ENCODE peak calls at places on chromosome 18, in six cellular contexts. W, J, Y, G, Q and A are unnamed samples.

GRCh38 chr18:32577561-32577960 is 106.9 kb upstream of the GAREM1 start:
- DNase-seq in Q (no peak), W (no peak), Y (no peak), G (no peak), J (no peak), A (no peak)

GRCh38 chr18:59704146-59704545 is 6.9 kb upstream of the CCBE1 start:
- DNase-seq in W (no peak), G (no peak), Y (no peak), Q (no peak), J (no peak), A (no peak)

GRCh38 chr18:60232541-60232940 is 140.0 kb downstream of the MC4R start:
- DNase-seq in Y (no peak), J (no peak), W (no peak), G (no peak), Q (no peak), A (no peak)

GRCh38 chr18:10265560-10266235 is 188.7 kb upstream of the APCDD1 start:
- DNase-seq in W (no peak), J (no peak), Q (no peak), G (no peak), Y (no peak), A (no peak)

GRCh38 chr18:46318356-46318755 is 214.2 kb downstream of the HAUS1 start:
- DNase-seq in G (no peak), J (no peak), W (no peak), Y (no peak), Q (no peak), A (no peak)

GRCh38 chr18:22674300-22674699 is 256.6 kb upstream of the CTAGE1 start:
- DNase-seq in Q (peak; percentile 70), W (no peak), J (peak; percentile 34), Y (no peak), G (no peak), A (no peak)

GRCh38 chr18:57410749-57411148 is 24.4 kb upstream of the ONECUT2 start:
- DNase-seq in Y (no peak), G (no peak), Q (no peak), W (no peak), J (no peak), A (no peak)

GRCh38 chr18:8084160-8084559 is 517.0 kb downstream of the PTPRM start:
- DNase-seq in W (no peak), Y (no peak), G (no peak), Q (peak; percentile 23), J (peak; percentile 61), A (no peak)

GRCh38 chr18:50453014-50453680 is 78.3 kb downstream of the SKA1 start:
- DNase-seq in W (no peak), Q (no peak), Y (no peak), J (no peak), G (no peak), A (no peak)

GRCh38 chr18:74498712-74499629 is 2.8 kb downstream of the CNDP2 start:
- DNase-seq in Q (no peak), G (peak; percentile 61), W (peak; percentile 40), J (no peak), Y (no peak), A (peak; percentile 62)

GRCh38 chr18:23093772-23094171 is 41.5 kb upstream of the CABLES1 start:
- DNase-seq in Q (no peak), Y (no peak), J (no peak), G (no peak), W (no peak), A (no peak)

GRCh38 chr18:79576686-79577351 is 102.8 kb upstream of the CTDP1 start:
- DNase-seq in J (no peak), G (no peak), W (no peak), Q (no peak), Y (peak; percentile 65), A (no peak)

GRCh38 chr18:46378864-46379207 is 274.7 kb downstream of the HAUS1 start:
- DNase-seq in W (no peak), G (no peak), Q (no peak), Y (no peak), J (no peak), A (no peak)

GRCh38 chr18:79422022-79422782 is 26.5 kb downstream of the NFATC1 start:
- DNase-seq in Y (no peak), Q (peak; percentile 72), J (no peak), G (no peak), W (no peak), A (peak; percentile 45)